ENCODE peak calls at places on chromosomes 5 and 9, in eight cellular contexts. W, I, O, J, K, B, H and C are unnamed samples.
A peak's percentile ranks its signal among the peaks of the same experiment; 100 is the strongest.

GRCh38 chr9:134067904-134068741 is at the start of gene BRD3:
- DNase-seq in H (peak; percentile 73), O (peak; percentile 91), J (peak; percentile 86), B (peak; percentile 80), W (no peak), I (peak; percentile 99), K (peak; percentile 91), C (peak; percentile 100)

GRCh38 chr5:66223637-66224036 is 79.5 kb downstream of the SREK1 start:
- DNase-seq in B (no peak), W (no peak), H (no peak), O (no peak), K (no peak), I (no peak), J (no peak), C (no peak)

GRCh38 chr5:55306641-55307382 is 682 bp downstream of the DHX29 start:
- DNase-seq in O (no peak), I (no peak), W (no peak), B (no peak), H (no peak), J (no peak), K (no peak), C (no peak)

GRCh38 chr5:136039202-136039601 is 10.4 kb downstream of the TGFBI start:
- DNase-seq in O (no peak), I (no peak), H (no peak), K (no peak), B (no peak), J (no peak), W (no peak), C (no peak)

GRCh38 chr5:36607114-36607561 is 732 bp downstream of the SLC1A3 start:
- DNase-seq in W (no peak), H (no peak), K (peak; percentile 50), I (no peak), J (no peak), B (no peak), O (no peak), C (no peak)

GRCh38 chr5:115571441-115571878 is 26.9 kb upstream of the FEM1C start:
- DNase-seq in O (no peak), H (no peak), J (no peak), W (no peak), I (no peak), K (no peak), B (no peak), C (peak; percentile 64)

GRCh38 chr9:2022560-2022959 is 7.4 kb downstream of the SMARCA2 start:
- DNase-seq in I (no peak), O (no peak), H (no peak), K (peak; percentile 15), J (no peak), W (no peak), B (no peak), C (no peak)

GRCh38 chr5:14739538-14739937 is 75.0 kb downstream of the OTULIN start:
- DNase-seq in B (no peak), J (no peak), H (no peak), I (peak; percentile 78), W (no peak), K (peak; percentile 77), O (peak; percentile 70), C (peak; percentile 93)

GRCh38 chr5:132459983-132460834 is 30.4 kb downstream of the IRF1 start:
- DNase-seq in H (no peak), K (no peak), B (no peak), I (no peak), W (no peak), O (peak; percentile 72), J (no peak), C (no peak)

GRCh38 chr9:2127486-2127885 is 112.3 kb downstream of the SMARCA2 start:
- DNase-seq in J (no peak), B (no peak), O (no peak), H (no peak), I (no peak), W (no peak), K (peak; percentile 55), C (no peak)

GRCh38 chr5:157544623-157544989 is 31.0 kb downstream of the ADAM19 start:
- DNase-seq in B (no peak), I (no peak), O (no peak), J (no peak), K (no peak), H (no peak), W (no peak), C (no peak)

GRCh38 chr9:36855443-36856315 is 178.4 kb downstream of the PAX5 start:
- DNase-seq in H (no peak), J (no peak), W (no peak), B (peak; percentile 28), O (no peak), I (peak; percentile 94), K (no peak), C (no peak)

GRCh38 chr5:61274561-61274960 is 57.5 kb upstream of the ZSWIM6 start:
- DNase-seq in I (no peak), W (no peak), H (no peak), B (no peak), K (peak; percentile 53), J (no peak), O (no peak), C (no peak)

GRCh38 chr5:151234476-151235238 is 10.8 kb upstream of the CCDC69 start:
- DNase-seq in H (no peak), K (peak; percentile 92), O (peak; percentile 67), B (peak; percentile 26), J (no peak), W (no peak), I (no peak), C (peak; percentile 66)

GRCh38 chr9:130208600-130209347 is 36.6 kb downstream of the NCS1 start:
- DNase-seq in I (no peak), B (no peak), J (no peak), H (no peak), K (no peak), W (no peak), O (peak; percentile 21), C (peak; percentile 81)

GRCh38 chr5:169765176-169765575 is 128.1 kb downstream of the DOCK2 start:
- DNase-seq in K (no peak), B (no peak), W (no peak), I (no peak), O (no peak), H (no peak), J (no peak), C (no peak)

GRCh38 chr5:133846478-133847226 is 121.8 kb downstream of the C5orf15 start:
- DNase-seq in K (no peak), I (no peak), B (no peak), O (no peak), W (no peak), J (no peak), H (no peak), C (no peak)

GRCh38 chr9:128593856-128594255 is 41.5 kb downstream of the SPTAN1 start:
- DNase-seq in W (no peak), J (no peak), H (no peak), B (no peak), I (no peak), K (no peak), O (no peak), C (no peak)

GRCh38 chr5:65672787-65673186 is 48.0 kb downstream of the SHLD3 start:
- DNase-seq in H (no peak), K (peak; percentile 89), W (no peak), O (no peak), I (no peak), J (no peak), B (no peak), C (peak; percentile 73)

GRCh38 chr5:168039485-168040005 is 251.9 kb upstream of the WWC1 start:
- DNase-seq in O (no peak), B (no peak), I (no peak), H (no peak), K (no peak), J (no peak), W (no peak), C (no peak)

GRCh38 chr9:134863941-134864820 is 16.4 kb upstream of the FCN2 start:
- DNase-seq in K (no peak), O (no peak), B (no peak), H (no peak), W (no peak), I (no peak), J (no peak), C (peak; percentile 91)

GRCh38 chr5:73233461-73234151 is 60.6 kb downstream of the TMEM174 start:
- DNase-seq in W (no peak), O (peak; percentile 45), H (no peak), K (peak; percentile 10), J (no peak), B (no peak), I (no peak), C (peak; percentile 95)

GRCh38 chr5:56622146-56622545 is 193.2 kb upstream of the MAP3K1 start:
- DNase-seq in B (no peak), O (no peak), W (no peak), H (no peak), K (no peak), I (no peak), J (no peak), C (no peak)

GRCh38 chr5:111077678-111078077 is 6.2 kb downstream of the TSLP start:
- DNase-seq in K (no peak), H (no peak), J (no peak), W (no peak), O (no peak), I (no peak), B (no peak), C (no peak)

GRCh38 chr9:92325269-92325990 is at the start of the genes CENPP and NOL8:
- DNase-seq in W (peak; percentile 75), O (peak; percentile 92), I (peak; percentile 62), B (peak; percentile 83), H (peak; percentile 71), J (peak; percentile 75), K (peak; percentile 90), C (peak; percentile 85)

GRCh38 chr9:114286146-114286679 is 36.7 kb upstream of the ORM1 start:
- DNase-seq in J (no peak), B (no peak), W (no peak), O (peak; percentile 6), H (no peak), I (peak; percentile 1), K (no peak), C (peak; percentile 32)

GRCh38 chr5:31317642-31318041 is 124.2 kb downstream of the CDH6 start:
- DNase-seq in B (no peak), J (no peak), W (no peak), H (no peak), K (no peak), I (no peak), O (no peak), C (no peak)

GRCh38 chr5:58231041-58231440 is 228.8 kb downstream of the PLK2 start:
- DNase-seq in O (no peak), I (no peak), W (no peak), J (no peak), H (no peak), K (peak; percentile 20), B (no peak), C (no peak)

GRCh38 chr9:135045264-135046155 is 42.0 kb upstream of the OLFM1 start:
- DNase-seq in K (no peak), I (no peak), B (no peak), J (no peak), H (no peak), W (no peak), O (no peak), C (peak; percentile 67)

GRCh38 chr9:126952180-126952960 is 37.8 kb downstream of the RALGPS1 start:
- DNase-seq in K (no peak), B (no peak), O (no peak), J (no peak), H (no peak), W (no peak), I (no peak), C (no peak)

GRCh38 chr9:110814159-110814558 is 145.6 kb downstream of the MUSK start:
- DNase-seq in H (no peak), K (no peak), J (no peak), I (no peak), W (no peak), O (no peak), B (no peak), C (no peak)

GRCh38 chr5:111668713-111669112 is 88.3 kb downstream of the NREP start:
- DNase-seq in I (no peak), H (no peak), B (no peak), O (no peak), W (no peak), K (peak; percentile 56), J (no peak), C (peak; percentile 42)

GRCh38 chr9:93304574-93305496 is 120.9 kb downstream of the WNK2 start:
- DNase-seq in O (peak; percentile 54), B (no peak), K (peak; percentile 56), J (no peak), H (no peak), W (no peak), I (peak; percentile 97), C (peak; percentile 98)

GRCh38 chr5:143268388-143268787 is 135.1 kb downstream of the NR3C1 start:
- DNase-seq in H (no peak), B (no peak), O (no peak), I (no peak), W (no peak), J (no peak), K (no peak), C (no peak)